ENCODE peak calls at places on chromosome 13, in four cellular contexts. O, L, X and W are unnamed samples.
A peak's percentile ranks its signal among the peaks of the same experiment; 100 is the strongest.

GRCh38 chr13:52845766-52846566 is 2.5 kb downstream of the PCDH8 start:
- DNase-seq in O (no peak), L (peak; percentile 88), X (no peak), W (peak; percentile 8)

GRCh38 chr13:75437582-75438318 is 44.2 kb downstream of the TBC1D4 start:
- DNase-seq in O (no peak), L (no peak), X (no peak), W (no peak)

GRCh38 chr13:74299688-74300087 is 165.5 kb upstream of the KLF12 start:
- DNase-seq in O (no peak), L (no peak), X (no peak), W (no peak)

GRCh38 chr13:60427285-60427684 is 30.3 kb downstream of the TDRD3 start:
- DNase-seq in O (no peak), L (no peak), X (no peak), W (no peak)

GRCh38 chr13:68046900-68047299 is 816.8 kb upstream of the PCDH9 start:
- DNase-seq in O (no peak), L (no peak), X (no peak), W (no peak)

GRCh38 chr13:99606322-99607089 is 105.2 kb downstream of the TM9SF2 start:
- DNase-seq in O (peak; percentile 88), L (peak; percentile 89), X (peak; percentile 59), W (peak; percentile 91)

GRCh38 chr13:95338905-95339304 is 37.7 kb upstream of the ABCC4 start:
- DNase-seq in O (no peak), L (no peak), X (no peak), W (no peak)

GRCh38 chr13:25847145-25847544 is 204.7 kb downstream of the SHISA2 start:
- DNase-seq in O (no peak), L (no peak), X (no peak), W (no peak)

GRCh38 chr13:84121456-84121855 is 239.2 kb upstream of the SLITRK1 start:
- DNase-seq in O (no peak), L (no peak), X (no peak), W (peak; percentile 32)

GRCh38 chr13:45122941-45123340 is 2.6 kb downstream of the GTF2F2 start:
- DNase-seq in O (no peak), L (no peak), X (no peak), W (no peak)

GRCh38 chr13:112642061-112642460 is 47.8 kb upstream of the ATP11A start:
- DNase-seq in O (no peak), L (no peak), X (no peak), W (no peak)

GRCh38 chr13:103104340-103104739 is 38.1 kb upstream of the SLC10A2 start:
- DNase-seq in O (no peak), L (peak; percentile 78), X (no peak), W (no peak)

GRCh38 chr13:94311893-94312292 is 167.6 kb downstream of the DCT start:
- DNase-seq in O (no peak), L (no peak), X (no peak), W (no peak)

GRCh38 chr13:112689498-112690241 is at the start of gene ATP11A:
- DNase-seq in O (peak; percentile 92), L (peak; percentile 74), X (peak; percentile 65), W (peak; percentile 87)

GRCh38 chr13:29743229-29743786 is 107.1 kb downstream of the UBL3 start:
- DNase-seq in O (peak; percentile 80), L (no peak), X (no peak), W (no peak)

GRCh38 chr13:100658363-100658762 is 16.2 kb downstream of the TMTC4 start:
- DNase-seq in O (no peak), L (no peak), X (no peak), W (no peak)

GRCh38 chr13:31072041-31072440 is 89.7 kb downstream of the HSPH1 start:
- DNase-seq in O (no peak), L (no peak), X (no peak), W (no peak)

GRCh38 chr13:31073859-31074718 is 87.6 kb downstream of the HSPH1 start:
- DNase-seq in O (no peak), L (no peak), X (no peak), W (no peak)

GRCh38 chr13:31069808-31070544 is 91.7 kb downstream of the HSPH1 start:
- DNase-seq in O (no peak), L (no peak), X (no peak), W (no peak)

GRCh38 chr13:31074750-31075149 is 87.0 kb downstream of the HSPH1 start:
- DNase-seq in O (no peak), L (no peak), X (no peak), W (no peak)
- H3K27ac ChIP-seq in O (no peak overlapping the region), L (no peak overlapping the region), X (no peak overlapping the region), W (no peak overlapping the region)

GRCh38 chr13:32530841-32531253 is 7.7 kb downstream of the N4BP2L2 start:
- DNase-seq in O (peak; percentile 30), L (no peak), X (no peak), W (no peak)
- H3K27ac ChIP-seq in O (peak overlapping the region; percentile 59), L (no peak overlapping the region), X (no peak overlapping the region), W (no peak overlapping the region)

GRCh38 chr13:98273824-98274786 is 97.0 kb upstream of the RNF113B start:
- DNase-seq in O (no peak), L (peak; percentile 50), X (no peak), W (no peak)
- H3K27ac ChIP-seq in O (no peak overlapping the region), L (peak overlapping the region; percentile 48), X (no peak overlapping the region), W (no peak overlapping the region)

DNA sequence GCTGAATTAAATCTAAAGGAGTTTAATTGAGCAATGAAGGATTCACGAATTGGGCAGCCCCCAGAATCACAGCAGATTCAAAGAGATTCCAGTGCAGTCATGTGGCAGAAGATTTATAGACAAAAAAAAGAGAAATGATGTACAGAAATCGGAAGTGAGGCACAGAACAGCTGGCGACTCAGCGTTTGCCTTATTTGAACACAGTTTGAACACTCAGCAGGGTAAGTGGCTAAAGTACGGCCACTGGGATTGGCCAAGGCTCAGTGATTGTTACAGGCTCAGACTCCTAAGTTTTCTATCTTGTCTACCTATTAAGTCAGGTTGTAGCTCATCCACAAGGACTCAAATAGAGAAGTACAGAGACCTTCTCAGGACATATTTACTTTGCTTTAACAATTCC is 11.6 kb upstream of the CFAP97D2 start:
- DNase-seq in O (no peak), L (no peak), X (no peak), W (no peak)
- H3K27ac ChIP-seq in O (no peak overlapping the region), L (no peak overlapping the region), X (no peak overlapping the region), W (no peak overlapping the region)

GRCh38 chr13:50015263-50015662 is at the start of gene KCNRG:
- DNase-seq in O (no peak), L (no peak), X (no peak), W (no peak)
- H3K27ac ChIP-seq in O (peak within 1 kb of the TSS; percentile 41), L (peak within 1 kb of the TSS; percentile 70), X (no peak within 1 kb of the TSS), W (no peak within 1 kb of the TSS)

DNA sequence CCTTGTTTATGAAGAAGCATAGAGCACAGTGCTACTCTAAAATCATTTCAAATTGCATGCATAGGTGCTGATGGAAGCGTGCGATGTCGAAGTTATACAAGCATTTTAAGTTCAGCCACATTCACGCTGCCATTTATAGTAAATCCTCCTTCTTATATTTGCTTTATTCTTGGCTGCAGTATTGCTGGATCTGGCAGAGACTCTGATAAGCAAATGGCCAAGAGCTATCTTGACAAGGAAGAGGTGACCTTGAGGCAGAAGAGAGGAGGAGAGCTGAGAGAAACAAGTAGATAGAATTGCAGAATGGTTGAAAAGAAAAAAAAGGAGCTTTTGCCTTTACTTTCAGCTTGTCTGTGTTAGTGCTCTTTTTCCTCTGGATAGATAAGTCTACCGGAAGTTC is 18.9 kb upstream of the MYO16 start:
- DNase-seq in O (no peak), L (no peak), X (no peak), W (no peak)
- H3K27ac ChIP-seq in O (no peak overlapping the region), L (no peak overlapping the region), X (no peak overlapping the region), W (no peak overlapping the region)